ENCODE peak calls at places on chromosomes 4 and X, in nine cellular contexts. One of them, this sample, is unnamed.

GRCh38 chr4:156598138-156598681 is 373.4 kb downstream of the PDGFC start:
- DNase-seq in RWPE1: no peak
- DNase-seq in GM23338: no peak
- DNase-seq in Peyer's patch: no peak
- DNase-seq in fibroblast of mammary gland: peak
- DNase-seq in fibroblast of lung: peak
- DNase-seq in CD4-positive, alpha-beta T cell: no peak
- DNase-seq in left lung: no peak
- DNase-seq in tibial artery: no peak
- DNase-seq in this sample: no peak

GRCh38 chr4:41070516-41071281 is 143.6 kb downstream of the APBB2 start:
- DNase-seq in RWPE1: no peak
- DNase-seq in GM23338: peak
- DNase-seq in Peyer's patch: no peak
- DNase-seq in fibroblast of mammary gland: no peak
- DNase-seq in fibroblast of lung: peak
- DNase-seq in CD4-positive, alpha-beta T cell: no peak
- DNase-seq in left lung: no peak
- DNase-seq in tibial artery: no peak
- DNase-seq in this sample: no peak

GRCh38 chr4:61079427-61079826 is 120.7 kb upstream of the ADGRL3 start:
- DNase-seq in RWPE1: no peak
- DNase-seq in GM23338: no peak
- DNase-seq in Peyer's patch: no peak
- DNase-seq in fibroblast of mammary gland: no peak
- DNase-seq in fibroblast of lung: peak
- DNase-seq in CD4-positive, alpha-beta T cell: no peak
- DNase-seq in left lung: no peak
- DNase-seq in tibial artery: no peak
- DNase-seq in this sample: no peak

GRCh38 chr4:71857713-71858451 is 74.0 kb upstream of the GC start:
- DNase-seq in RWPE1: no peak
- DNase-seq in GM23338: peak
- DNase-seq in Peyer's patch: no peak
- DNase-seq in fibroblast of mammary gland: no peak
- DNase-seq in fibroblast of lung: no peak
- DNase-seq in CD4-positive, alpha-beta T cell: no peak
- DNase-seq in left lung: no peak
- DNase-seq in tibial artery: no peak
- DNase-seq in this sample: no peak

GRCh38 chr4:167867191-167867590 is 225.1 kb upstream of the ANXA10 start:
- DNase-seq in RWPE1: no peak
- DNase-seq in GM23338: no peak
- DNase-seq in Peyer's patch: no peak
- DNase-seq in fibroblast of mammary gland: no peak
- DNase-seq in fibroblast of lung: no peak
- DNase-seq in CD4-positive, alpha-beta T cell: no peak
- DNase-seq in left lung: no peak
- DNase-seq in tibial artery: no peak
- DNase-seq in this sample: no peak

GRCh38 chr4:62871057-62871456 is 1538.2 kb downstream of the TECRL start:
- DNase-seq in RWPE1: no peak
- DNase-seq in GM23338: no peak
- DNase-seq in Peyer's patch: no peak
- DNase-seq in fibroblast of mammary gland: no peak
- DNase-seq in fibroblast of lung: peak
- DNase-seq in CD4-positive, alpha-beta T cell: no peak
- DNase-seq in left lung: no peak
- DNase-seq in tibial artery: no peak
- DNase-seq in this sample: no peak

GRCh38 chr4:176622251-176622968 is 170.3 kb downstream of the VEGFC start:
- DNase-seq in RWPE1: no peak
- DNase-seq in GM23338: no peak
- DNase-seq in Peyer's patch: no peak
- DNase-seq in fibroblast of mammary gland: peak
- DNase-seq in fibroblast of lung: peak
- DNase-seq in CD4-positive, alpha-beta T cell: no peak
- DNase-seq in left lung: no peak
- DNase-seq in tibial artery: no peak
- DNase-seq in this sample: no peak

GRCh38 chrX:31499120-31499519 is 427.3 kb upstream of the FTHL17 start:
- DNase-seq in RWPE1: no peak
- DNase-seq in GM23338: no peak
- DNase-seq in Peyer's patch: no peak
- DNase-seq in fibroblast of mammary gland: peak
- DNase-seq in fibroblast of lung: peak
- DNase-seq in CD4-positive, alpha-beta T cell: no peak
- DNase-seq in left lung: no peak
- DNase-seq in tibial artery: no peak
- DNase-seq in this sample: no peak

GRCh38 chr4:128379860-128380259 is 92.2 kb upstream of the PGRMC2 start:
- DNase-seq in RWPE1: no peak
- DNase-seq in GM23338: peak
- DNase-seq in Peyer's patch: peak
- DNase-seq in fibroblast of mammary gland: peak
- DNase-seq in fibroblast of lung: no peak
- DNase-seq in CD4-positive, alpha-beta T cell: no peak
- DNase-seq in left lung: no peak
- DNase-seq in tibial artery: no peak
- DNase-seq in this sample: no peak

GRCh38 chr4:61202100-61202637 is 2.0 kb downstream of the ADGRL3 start:
- DNase-seq in RWPE1: peak
- DNase-seq in GM23338: peak
- DNase-seq in Peyer's patch: peak
- DNase-seq in fibroblast of mammary gland: no peak
- DNase-seq in fibroblast of lung: peak
- DNase-seq in CD4-positive, alpha-beta T cell: no peak
- DNase-seq in left lung: peak
- DNase-seq in tibial artery: peak
- DNase-seq in this sample: no peak

GRCh38 chr4:119105605-119106004 is 30.0 kb upstream of the MYOZ2 start:
- DNase-seq in RWPE1: no peak
- DNase-seq in GM23338: no peak
- DNase-seq in Peyer's patch: no peak
- DNase-seq in fibroblast of mammary gland: peak
- DNase-seq in fibroblast of lung: no peak
- DNase-seq in CD4-positive, alpha-beta T cell: no peak
- DNase-seq in left lung: no peak
- DNase-seq in tibial artery: no peak
- DNase-seq in this sample: no peak

GRCh38 chr4:40515398-40516293 is 114.0 kb downstream of the RBM47 start:
- DNase-seq in RWPE1: no peak
- DNase-seq in GM23338: peak
- DNase-seq in Peyer's patch: peak
- DNase-seq in fibroblast of mammary gland: peak
- DNase-seq in fibroblast of lung: no peak
- DNase-seq in CD4-positive, alpha-beta T cell: no peak
- DNase-seq in left lung: no peak
- DNase-seq in tibial artery: peak
- DNase-seq in this sample: no peak

GRCh38 chrX:24259544-24260240 is 54.2 kb downstream of the SUPT20HL2 start:
- DNase-seq in RWPE1: peak
- DNase-seq in GM23338: peak
- DNase-seq in Peyer's patch: peak
- DNase-seq in fibroblast of mammary gland: peak
- DNase-seq in fibroblast of lung: peak
- DNase-seq in CD4-positive, alpha-beta T cell: no peak
- DNase-seq in left lung: no peak
- DNase-seq in tibial artery: peak
- DNase-seq in this sample: no peak

GRCh38 chr4:4781936-4782754 is 77.3 kb upstream of the MSX1 start:
- DNase-seq in RWPE1: no peak
- DNase-seq in GM23338: no peak
- DNase-seq in Peyer's patch: no peak
- DNase-seq in fibroblast of mammary gland: peak
- DNase-seq in fibroblast of lung: peak
- DNase-seq in CD4-positive, alpha-beta T cell: no peak
- DNase-seq in left lung: no peak
- DNase-seq in tibial artery: no peak
- DNase-seq in this sample: no peak

GRCh38 chrX:38189431-38190128 is 31.1 kb downstream of the SRPX start:
- DNase-seq in RWPE1: no peak
- DNase-seq in GM23338: no peak
- DNase-seq in Peyer's patch: no peak
- DNase-seq in fibroblast of mammary gland: no peak
- DNase-seq in fibroblast of lung: no peak
- DNase-seq in CD4-positive, alpha-beta T cell: no peak
- DNase-seq in left lung: no peak
- DNase-seq in tibial artery: no peak
- DNase-seq in this sample: no peak

DNA sequence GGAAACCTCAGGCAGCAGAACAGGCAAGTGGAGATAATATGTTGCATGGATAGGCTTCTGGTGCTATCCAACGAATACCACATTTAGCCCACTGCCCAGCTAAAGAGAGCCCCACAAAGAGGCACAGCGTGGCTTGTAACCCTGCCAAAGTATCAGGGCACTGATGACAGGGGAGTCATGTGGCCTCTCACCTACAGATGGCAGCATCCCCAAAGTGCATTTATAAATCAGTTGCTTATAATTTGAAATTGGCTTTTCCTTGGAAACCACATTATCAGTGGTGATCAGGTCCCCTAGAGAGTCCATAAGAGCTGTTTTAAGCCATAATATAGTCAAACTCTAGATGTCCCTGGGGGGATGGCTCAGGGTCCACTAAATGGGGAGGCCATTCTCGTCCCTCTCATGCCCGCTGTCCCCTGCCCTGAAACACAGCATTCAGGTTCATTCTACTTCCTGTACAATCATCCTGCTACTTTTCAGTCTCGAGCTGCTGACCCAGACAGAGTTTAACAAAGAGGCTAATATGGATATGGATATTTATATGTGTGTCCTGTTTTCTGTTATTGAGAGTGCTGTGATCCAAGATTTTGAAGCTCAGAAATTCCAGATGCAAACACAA is 28.6 kb downstream of the SRPX start:
- DNase-seq in RWPE1: peak
- DNase-seq in GM23338: peak
- DNase-seq in Peyer's patch: peak
- DNase-seq in fibroblast of mammary gland: peak
- DNase-seq in fibroblast of lung: peak
- DNase-seq in CD4-positive, alpha-beta T cell: no peak
- DNase-seq in left lung: no peak
- DNase-seq in tibial artery: no peak
- DNase-seq in this sample: no peak
- TF ChIP-seq CTCF in RWPE1: peak
- TF ChIP-seq CTCF in GM23338: peak
- TF ChIP-seq CTCF in Peyer's patch: peak
- TF ChIP-seq CTCF in fibroblast of mammary gland: peak
- TF ChIP-seq CTCF in fibroblast of lung: peak
- TF ChIP-seq CTCF in CD4-positive, alpha-beta T cell: no peak
- TF ChIP-seq CTCF in left lung: no peak
- TF ChIP-seq CTCF in tibial artery: no peak
- TF ChIP-seq CTCF in this sample: no peak

GRCh38 chr4:25568788-25569231 is 86.8 kb upstream of the SLC34A2 start:
- DNase-seq in RWPE1: no peak
- DNase-seq in GM23338: no peak
- DNase-seq in Peyer's patch: peak
- DNase-seq in fibroblast of mammary gland: no peak
- DNase-seq in fibroblast of lung: no peak
- DNase-seq in CD4-positive, alpha-beta T cell: no peak
- DNase-seq in left lung: no peak
- DNase-seq in tibial artery: no peak
- DNase-seq in this sample: no peak

GRCh38 chr4:25560605-25561004 is 95.0 kb upstream of the SLC34A2 start:
- DNase-seq in RWPE1: no peak
- DNase-seq in GM23338: no peak
- DNase-seq in Peyer's patch: no peak
- DNase-seq in fibroblast of mammary gland: no peak
- DNase-seq in fibroblast of lung: no peak
- DNase-seq in CD4-positive, alpha-beta T cell: no peak
- DNase-seq in left lung: no peak
- DNase-seq in tibial artery: no peak
- DNase-seq in this sample: no peak

GRCh38 chr4:25567253-25567652 is 88.4 kb upstream of the SLC34A2 start:
- DNase-seq in RWPE1: no peak
- DNase-seq in GM23338: peak
- DNase-seq in Peyer's patch: no peak
- DNase-seq in fibroblast of mammary gland: no peak
- DNase-seq in fibroblast of lung: no peak
- DNase-seq in CD4-positive, alpha-beta T cell: no peak
- DNase-seq in left lung: no peak
- DNase-seq in tibial artery: no peak
- DNase-seq in this sample: no peak

GRCh38 chr4:25563071-25563564 is 92.5 kb upstream of the SLC34A2 start:
- DNase-seq in RWPE1: no peak
- DNase-seq in GM23338: no peak
- DNase-seq in Peyer's patch: no peak
- DNase-seq in fibroblast of mammary gland: no peak
- DNase-seq in fibroblast of lung: no peak
- DNase-seq in CD4-positive, alpha-beta T cell: no peak
- DNase-seq in left lung: no peak
- DNase-seq in tibial artery: no peak
- DNase-seq in this sample: no peak

GRCh38 chr4:25564836-25565235 is 90.8 kb upstream of the SLC34A2 start:
- DNase-seq in RWPE1: no peak
- DNase-seq in GM23338: no peak
- DNase-seq in Peyer's patch: no peak
- DNase-seq in fibroblast of mammary gland: no peak
- DNase-seq in fibroblast of lung: no peak
- DNase-seq in CD4-positive, alpha-beta T cell: no peak
- DNase-seq in left lung: no peak
- DNase-seq in tibial artery: no peak
- DNase-seq in this sample: no peak
- TF ChIP-seq CTCF in RWPE1: no peak
- TF ChIP-seq CTCF in GM23338: peak
- TF ChIP-seq CTCF in Peyer's patch: no peak
- TF ChIP-seq CTCF in fibroblast of mammary gland: no peak
- TF ChIP-seq CTCF in fibroblast of lung: no peak
- TF ChIP-seq CTCF in CD4-positive, alpha-beta T cell: no peak
- TF ChIP-seq CTCF in left lung: no peak
- TF ChIP-seq CTCF in tibial artery: no peak
- TF ChIP-seq CTCF in this sample: no peak

GRCh38 chr4:121675715-121676114 is 21.1 kb downstream of the ANXA5 start:
- DNase-seq in RWPE1: no peak
- DNase-seq in GM23338: peak
- DNase-seq in Peyer's patch: no peak
- DNase-seq in fibroblast of mammary gland: peak
- DNase-seq in fibroblast of lung: peak
- DNase-seq in CD4-positive, alpha-beta T cell: no peak
- DNase-seq in left lung: no peak
- DNase-seq in tibial artery: no peak
- DNase-seq in this sample: no peak
- TF ChIP-seq CTCF in RWPE1: no peak
- TF ChIP-seq CTCF in GM23338: peak
- TF ChIP-seq CTCF in Peyer's patch: no peak
- TF ChIP-seq CTCF in fibroblast of mammary gland: peak
- TF ChIP-seq CTCF in fibroblast of lung: peak
- TF ChIP-seq CTCF in CD4-positive, alpha-beta T cell: no peak
- TF ChIP-seq CTCF in left lung: no peak
- TF ChIP-seq CTCF in tibial artery: no peak
- TF ChIP-seq CTCF in this sample: no peak

DNA sequence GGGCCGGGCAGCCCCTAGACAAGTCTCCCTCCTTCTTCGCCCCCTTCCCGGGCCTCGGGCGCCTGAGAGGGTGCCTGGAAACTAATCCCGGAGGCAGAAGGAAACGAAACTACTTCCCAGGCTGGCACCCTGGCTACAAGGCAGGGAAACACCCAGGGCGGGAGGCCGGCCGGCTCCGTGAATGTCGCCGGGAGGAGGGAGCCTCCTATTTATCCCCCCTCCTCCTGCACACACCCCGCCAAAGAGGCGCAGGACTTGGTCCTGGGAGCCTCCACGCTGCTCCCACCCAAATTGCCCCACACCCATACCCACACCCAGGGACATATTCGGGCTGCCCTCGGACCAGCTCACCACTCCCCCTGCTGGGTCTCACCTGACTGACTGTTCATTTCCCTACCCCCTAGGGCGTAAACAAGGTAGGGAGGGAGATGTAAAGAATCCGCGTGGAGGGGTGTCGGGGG is at the start of gene BTC:
- DNase-seq in RWPE1: peak
- DNase-seq in GM23338: peak
- DNase-seq in Peyer's patch: peak
- DNase-seq in fibroblast of mammary gland: peak
- DNase-seq in fibroblast of lung: peak
- DNase-seq in CD4-positive, alpha-beta T cell: no peak
- DNase-seq in left lung: peak
- DNase-seq in tibial artery: peak
- DNase-seq in this sample: no peak
- TF ChIP-seq CTCF in RWPE1: peak
- TF ChIP-seq CTCF in GM23338: peak
- TF ChIP-seq CTCF in Peyer's patch: peak
- TF ChIP-seq CTCF in fibroblast of mammary gland: peak
- TF ChIP-seq CTCF in fibroblast of lung: peak
- TF ChIP-seq CTCF in CD4-positive, alpha-beta T cell: no peak
- TF ChIP-seq CTCF in left lung: no peak
- TF ChIP-seq CTCF in tibial artery: peak
- TF ChIP-seq CTCF in this sample: no peak